ENCODE peak calls at places on chromosomes 12 and 14, in four cellular contexts. O is GM12892, T is colonic mucosa, X is AG04449. E is an unnamed sample.

GRCh38 chr12:34595749-34596733 is 573.7 kb downstream of the ALG10 start:
- DNase-seq in O (no peak), T (no peak), X (no peak), E (no peak)

GRCh38 chr12:96205909-96206308 is 11.7 kb downstream of the ELK3 start:
- DNase-seq in O (no peak), T (no peak), X (no peak), E (no peak)

GRCh38 chr12:13000935-13001724 is 1.1 kb upstream of the HEBP1 start:
- DNase-seq in O (peak), T (peak), X (no peak), E (no peak)

GRCh38 chr12:131137836-131138637 is 184.3 kb downstream of the ADGRD1 start:
- DNase-seq in O (no peak), T (no peak), X (no peak), E (no peak)

GRCh38 chr14:104423715-104424405 is 155.7 kb upstream of the C14orf180 start:
- DNase-seq in O (no peak), T (no peak), X (no peak), E (no peak)

GRCh38 chr14:77033622-77034521 is 5.4 kb upstream of the IRF2BPL start:
- DNase-seq in O (peak), T (peak), X (peak), E (peak)

GRCh38 chr12:48037267-48037915 is 33.1 kb upstream of the COL2A1 start:
- DNase-seq in O (no peak), T (no peak), X (no peak), E (peak)

GRCh38 chr12:131133015-131133905 is 179.6 kb downstream of the ADGRD1 start:
- DNase-seq in O (no peak), T (no peak), X (no peak), E (no peak)

GRCh38 chr12:13074396-13075113 is 28.9 kb downstream of the GSG1 start:
- DNase-seq in O (no peak), T (no peak), X (no peak), E (no peak)

GRCh38 chr12:22459872-22460490 is 84.4 kb downstream of the C2CD5 start:
- DNase-seq in O (no peak), T (no peak), X (no peak), E (no peak)

GRCh38 chr14:91063119-91063518 is 2.7 kb upstream of the RPS6KA5 start:
- DNase-seq in O (no peak), T (no peak), X (no peak), E (no peak)

GRCh38 chr12:124094733-124095132 is 121.7 kb downstream of the ZNF664 start:
- DNase-seq in O (no peak), T (no peak), X (no peak), E (no peak)

GRCh38 chr12:92208613-92209121 is 63.0 kb upstream of the BTG1 start:
- DNase-seq in O (no peak), T (peak), X (peak), E (no peak)

GRCh38 chr12:132159555-132160003 is 15.3 kb downstream of the NOC4L start:
- DNase-seq in O (no peak), T (no peak), X (no peak), E (no peak)

GRCh38 chr12:40727774-40728483 is 35.7 kb downstream of the CNTN1 start:
- DNase-seq in O (no peak), T (no peak), X (no peak), E (no peak)